ENCODE peak calls at places on chromosomes 11 and 22, in five cellular contexts. One of them, this sample, is unnamed.

GRCh38 chr22:49976439-49977175 is 16.0 kb downstream of the PIM3 start:
- DNase-seq in OCI-LY7: peak
- DNase-seq in GM23338: no peak
- DNase-seq in SK-N-SH: peak
- DNase-seq in hepatocyte: no peak
- DNase-seq in this sample: no peak

GRCh38 chr11:65525659-65526480 is 987 bp downstream of the SCYL1 start:
- DNase-seq in OCI-LY7: no peak
- DNase-seq in GM23338: no peak
- DNase-seq in SK-N-SH: peak
- DNase-seq in hepatocyte: no peak
- DNase-seq in this sample: no peak

GRCh38 chr11:114075891-114076441 is 16.5 kb downstream of the ZBTB16 start:
- DNase-seq in OCI-LY7: peak
- DNase-seq in GM23338: peak
- DNase-seq in SK-N-SH: peak
- DNase-seq in hepatocyte: peak
- DNase-seq in this sample: no peak

GRCh38 chr11:4087551-4087950 is 7.0 kb upstream of the RRM1 start:
- DNase-seq in OCI-LY7: no peak
- DNase-seq in GM23338: peak
- DNase-seq in SK-N-SH: no peak
- DNase-seq in hepatocyte: no peak
- DNase-seq in this sample: no peak

GRCh38 chr11:69240332-69241074 is 53.5 kb upstream of the MYEOV start:
- DNase-seq in OCI-LY7: no peak
- DNase-seq in GM23338: peak
- DNase-seq in SK-N-SH: no peak
- DNase-seq in hepatocyte: peak
- DNase-seq in this sample: no peak

GRCh38 chr22:46881373-46882118 is 119.1 kb downstream of the TBC1D22A start:
- DNase-seq in OCI-LY7: no peak
- DNase-seq in GM23338: no peak
- DNase-seq in SK-N-SH: no peak
- DNase-seq in hepatocyte: no peak
- DNase-seq in this sample: no peak

GRCh38 chr22:37749831-37750595 is 53.2 kb downstream of the TRIOBP start:
- DNase-seq in OCI-LY7: no peak
- DNase-seq in GM23338: no peak
- DNase-seq in SK-N-SH: no peak
- DNase-seq in hepatocyte: no peak
- DNase-seq in this sample: no peak

GRCh38 chr11:83272627-83273026 is 13.5 kb downstream of the CCDC90B start:
- DNase-seq in OCI-LY7: no peak
- DNase-seq in GM23338: no peak
- DNase-seq in SK-N-SH: no peak
- DNase-seq in hepatocyte: no peak
- DNase-seq in this sample: no peak

GRCh38 chr11:70111269-70112016 is 33.3 kb downstream of the ANO1 start:
- DNase-seq in OCI-LY7: no peak
- DNase-seq in GM23338: peak
- DNase-seq in SK-N-SH: no peak
- DNase-seq in hepatocyte: peak
- DNase-seq in this sample: no peak

GRCh38 chr22:23278883-23279675 is 98.8 kb downstream of the BCR start:
- DNase-seq in OCI-LY7: no peak
- DNase-seq in GM23338: no peak
- DNase-seq in SK-N-SH: no peak
- DNase-seq in hepatocyte: no peak
- DNase-seq in this sample: no peak

GRCh38 chr11:92776676-92777075 is 192.8 kb upstream of the MTNR1B start:
- DNase-seq in OCI-LY7: no peak
- DNase-seq in GM23338: no peak
- DNase-seq in SK-N-SH: no peak
- DNase-seq in hepatocyte: no peak
- DNase-seq in this sample: no peak

DNA sequence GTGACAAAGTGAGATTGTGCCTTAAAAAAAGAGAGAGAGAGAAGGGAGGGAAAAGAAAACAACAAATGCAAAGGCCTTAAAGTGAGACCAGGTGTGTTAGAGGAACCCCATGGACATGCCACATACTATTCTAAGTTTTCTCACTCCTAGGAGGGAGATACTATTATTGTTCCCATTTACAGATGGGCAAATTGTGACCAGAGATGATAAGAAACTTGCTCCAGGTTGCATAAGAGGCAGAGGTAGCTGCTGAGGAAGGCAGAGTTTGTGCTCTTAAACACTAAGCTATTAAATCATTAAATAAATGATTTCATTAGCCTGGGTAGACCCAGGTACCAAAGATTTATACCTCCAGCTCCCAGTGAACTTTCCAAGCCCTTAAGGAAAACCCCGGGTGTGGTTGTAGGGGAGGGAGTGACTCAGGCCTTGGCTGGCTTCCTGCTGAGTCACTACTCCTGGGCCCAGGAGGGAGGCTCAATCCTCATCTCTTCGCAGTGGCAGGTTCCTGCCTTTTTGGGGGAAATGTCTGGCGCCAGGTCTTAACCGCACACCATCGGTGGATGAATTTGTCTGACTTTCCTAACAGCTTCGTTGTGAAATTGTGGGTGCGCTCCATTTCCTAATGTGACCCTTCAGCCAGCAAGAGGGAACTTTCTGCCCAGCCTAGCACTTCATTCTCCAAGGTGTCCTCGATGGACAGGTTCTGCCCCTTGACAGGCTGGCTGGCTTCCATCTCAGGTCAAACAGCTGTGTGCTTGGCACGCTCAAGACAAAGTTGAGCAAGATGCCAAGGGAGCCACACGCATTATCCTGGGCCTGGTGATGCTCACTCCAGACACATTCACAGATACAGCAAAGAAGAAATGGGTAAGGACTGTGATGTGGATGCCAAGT is 33.4 kb upstream of the PTPRJ start:
- DNase-seq in OCI-LY7: no peak
- DNase-seq in GM23338: peak
- DNase-seq in SK-N-SH: no peak
- DNase-seq in hepatocyte: peak
- DNase-seq in this sample: no peak
- H2AFZ ChIP-seq in OCI-LY7: no peak
- H2AFZ ChIP-seq in GM23338: peak
- H2AFZ ChIP-seq in SK-N-SH: peak
- H2AFZ ChIP-seq in hepatocyte: no peak
- H2AFZ ChIP-seq in this sample: no peak

DNA sequence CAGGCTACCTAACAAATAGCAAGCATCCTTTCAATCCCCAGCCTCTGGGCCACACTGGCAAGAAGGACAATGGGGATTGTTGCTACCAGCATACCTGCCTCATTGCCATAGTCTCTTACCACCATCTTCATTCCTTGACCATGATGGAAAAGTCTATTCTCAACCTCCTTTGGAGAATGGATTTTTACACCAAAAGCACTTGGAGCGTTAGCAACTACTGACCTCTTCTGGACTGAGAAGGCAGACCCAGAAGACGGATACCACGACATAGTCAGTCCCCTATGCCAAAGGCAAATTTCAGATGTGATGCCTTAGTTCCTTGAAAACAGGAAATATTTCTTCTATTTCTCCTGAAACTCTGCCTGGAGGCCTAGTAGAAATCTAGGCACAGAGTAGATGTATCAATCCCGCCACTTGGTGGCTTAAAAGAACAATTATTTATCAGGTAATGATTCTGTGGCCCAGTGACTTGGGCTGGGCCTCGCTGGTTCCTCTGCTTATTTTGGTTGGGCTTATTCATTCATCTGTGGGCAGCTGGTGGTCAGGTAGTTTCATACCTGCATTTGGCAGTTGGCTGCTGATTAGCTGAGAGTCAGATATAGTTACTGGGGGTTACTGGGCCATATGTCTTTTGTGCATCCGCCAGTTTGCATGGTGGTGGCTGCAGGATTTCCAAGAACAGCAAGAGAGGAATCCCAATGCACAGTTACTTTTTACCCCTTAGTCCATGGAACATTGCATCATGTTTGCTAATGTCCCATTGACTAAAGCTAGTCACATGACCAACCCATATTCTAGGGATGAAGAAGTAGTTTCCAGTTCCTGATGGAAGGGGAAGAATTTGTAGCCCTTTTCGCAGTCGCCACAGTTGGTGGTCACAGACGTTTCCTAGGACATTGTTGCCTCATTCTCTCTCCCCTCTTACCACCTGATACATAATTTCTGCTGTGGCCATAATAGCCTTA is 75.2 kb downstream of the DHCR7 start:
- DNase-seq in OCI-LY7: peak
- DNase-seq in GM23338: peak
- DNase-seq in SK-N-SH: no peak
- DNase-seq in hepatocyte: peak
- DNase-seq in this sample: no peak
- TF ChIP-seq CTCF in OCI-LY7: peak
- TF ChIP-seq CTCF in GM23338: peak
- TF ChIP-seq CTCF in SK-N-SH: no peak
- TF ChIP-seq CTCF in hepatocyte: peak
- TF ChIP-seq CTCF in this sample: no peak

GRCh38 chr11:35163707-35164496 is 24.9 kb downstream of the CD44 start:
- DNase-seq in OCI-LY7: peak
- DNase-seq in GM23338: peak
- DNase-seq in SK-N-SH: no peak
- DNase-seq in hepatocyte: no peak
- DNase-seq in this sample: peak

GRCh38 chr11:35160902-35161585 is 22.1 kb downstream of the CD44 start:
- DNase-seq in OCI-LY7: no peak
- DNase-seq in GM23338: no peak
- DNase-seq in SK-N-SH: peak
- DNase-seq in hepatocyte: no peak
- DNase-seq in this sample: no peak

GRCh38 chr11:35162795-35163194 is 23.8 kb downstream of the CD44 start:
- DNase-seq in OCI-LY7: no peak
- DNase-seq in GM23338: no peak
- DNase-seq in SK-N-SH: no peak
- DNase-seq in hepatocyte: no peak
- DNase-seq in this sample: no peak

GRCh38 chr11:35165416-35166368 is 26.7 kb downstream of the CD44 start:
- DNase-seq in OCI-LY7: peak
- DNase-seq in GM23338: no peak
- DNase-seq in SK-N-SH: no peak
- DNase-seq in hepatocyte: no peak
- DNase-seq in this sample: peak

DNA sequence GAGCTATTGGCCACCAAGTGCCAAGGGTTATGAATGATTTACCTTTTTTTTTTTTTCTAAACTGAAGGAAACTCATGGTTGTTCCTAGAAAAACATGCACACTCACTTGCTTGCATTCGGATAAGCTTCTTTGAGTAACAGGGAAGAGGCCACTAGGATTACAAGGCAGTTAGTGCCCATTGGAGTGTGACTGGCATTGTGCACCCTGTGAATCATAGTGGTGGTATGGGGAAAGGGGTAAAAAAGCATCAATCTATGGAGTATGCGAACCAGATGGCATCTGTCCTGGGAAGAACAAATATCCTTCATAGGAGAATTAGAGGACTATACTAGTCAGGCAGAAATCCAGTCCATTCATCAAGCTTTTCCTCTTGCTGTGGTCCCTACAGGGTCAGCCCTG is 24.2 kb downstream of the CD44 start:
- DNase-seq in OCI-LY7: no peak
- DNase-seq in GM23338: no peak
- DNase-seq in SK-N-SH: no peak
- DNase-seq in hepatocyte: no peak
- DNase-seq in this sample: no peak
- TF ChIP-seq EZH2phosphoT487 in OCI-LY7: no peak
- TF ChIP-seq EZH2phosphoT487 in GM23338: no peak
- TF ChIP-seq EZH2phosphoT487 in SK-N-SH: no peak
- TF ChIP-seq EZH2phosphoT487 in hepatocyte: no peak
- TF ChIP-seq EZH2phosphoT487 in this sample: no peak

DNA sequence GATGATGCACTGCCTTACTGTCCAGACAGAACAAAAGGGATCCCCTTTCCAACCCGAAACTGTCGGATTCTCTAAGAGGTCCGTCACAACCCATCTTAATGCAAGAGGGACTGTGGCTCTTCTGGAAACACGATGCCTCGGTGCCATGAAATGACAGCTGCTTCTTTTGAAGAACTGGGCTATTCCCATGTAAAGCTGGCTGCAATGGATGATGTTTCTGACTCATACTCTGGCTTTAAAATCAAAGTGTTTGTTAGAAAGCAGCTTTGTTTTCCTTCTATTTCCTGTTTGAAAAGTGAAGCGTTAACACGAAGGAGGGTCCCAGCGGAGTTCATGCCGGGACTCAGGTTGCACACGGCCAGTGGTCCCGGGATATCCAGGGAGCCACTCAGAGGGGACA is 3.1 kb downstream of the TP53AIP1 start:
- DNase-seq in OCI-LY7: no peak
- DNase-seq in GM23338: no peak
- DNase-seq in SK-N-SH: no peak
- DNase-seq in hepatocyte: no peak
- DNase-seq in this sample: peak
- H2AFZ ChIP-seq in OCI-LY7: no peak
- H2AFZ ChIP-seq in GM23338: no peak
- H2AFZ ChIP-seq in SK-N-SH: no peak
- H2AFZ ChIP-seq in hepatocyte: no peak
- H2AFZ ChIP-seq in this sample: no peak

DNA sequence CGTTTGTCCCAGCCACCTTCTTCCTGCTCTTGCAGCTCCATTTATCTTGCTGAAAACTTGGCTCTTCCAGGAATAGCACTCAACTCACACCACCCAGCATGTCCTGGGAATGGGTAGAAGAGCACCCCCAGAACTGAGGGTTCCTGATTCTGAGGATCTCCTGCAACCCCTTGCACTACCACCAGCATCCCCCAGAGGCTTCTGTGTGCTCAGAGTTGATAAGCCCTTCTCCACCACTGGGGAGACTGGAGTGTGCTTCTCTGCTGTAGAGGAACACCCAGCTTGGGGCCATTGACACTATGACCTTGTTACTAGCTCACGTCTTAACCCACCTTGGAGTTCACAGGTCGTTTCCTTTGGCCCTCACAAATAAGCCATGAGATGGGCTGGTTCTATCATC is 121.0 kb downstream of the GRIK4 start:
- DNase-seq in OCI-LY7: peak
- DNase-seq in GM23338: peak
- DNase-seq in SK-N-SH: no peak
- DNase-seq in hepatocyte: no peak
- DNase-seq in this sample: no peak
- TF ChIP-seq CTCF in OCI-LY7: peak
- TF ChIP-seq CTCF in GM23338: peak
- TF ChIP-seq CTCF in SK-N-SH: no peak
- TF ChIP-seq CTCF in hepatocyte: no peak
- TF ChIP-seq CTCF in this sample: peak

GRCh38 chr11:132490976-132491375 is 1041.3 kb downstream of the OPCML start:
- DNase-seq in OCI-LY7: no peak
- DNase-seq in GM23338: no peak
- DNase-seq in SK-N-SH: no peak
- DNase-seq in hepatocyte: no peak
- DNase-seq in this sample: no peak
- TF ChIP-seq EZH2phosphoT487 in OCI-LY7: no peak
- TF ChIP-seq EZH2phosphoT487 in GM23338: no peak
- TF ChIP-seq EZH2phosphoT487 in SK-N-SH: no peak
- TF ChIP-seq EZH2phosphoT487 in hepatocyte: no peak
- TF ChIP-seq EZH2phosphoT487 in this sample: no peak